ENCODE peak calls at places on chromosomes 7 and 10, in seven cellular contexts. Y is AG08395; S is transverse colon; L is SJSA1; E is CD4-positive, alpha-beta T cell; Z is cerebellum; F is HEK293T. Q is an unnamed sample.
A peak's percentile ranks its signal among the peaks of the same experiment; 100 is the strongest.

GRCh38 chr7:47591655-47592572 is 10.0 kb upstream of the TNS3 start:
- DNase-seq in L (peak; percentile 81), S (no peak), Y (peak; percentile 78), F (no peak), Z (no peak), E (no peak), Q (no peak)

GRCh38 chr10:51000164-51000563 is 74.1 kb upstream of the PRKG1 start:
- DNase-seq in F (no peak), Y (peak; percentile 58), Z (no peak), L (no peak), E (no peak), S (no peak), Q (peak; percentile 75)

GRCh38 chr10:22325272-22325947 is 4.5 kb downstream of the BMI1 start:
- DNase-seq in Z (peak; percentile 46), L (peak; percentile 73), S (peak; percentile 79), E (peak; percentile 66), F (peak; percentile 66), Y (peak; percentile 85), Q (no peak)

GRCh38 chr10:6232846-6233724 is 30.4 kb downstream of the PFKFB3 start:
- DNase-seq in S (no peak), F (no peak), Y (no peak), E (no peak), Z (peak; percentile 48), L (no peak), Q (no peak)

GRCh38 chr7:27130540-27131389 is at the start of gene HOXA4:
- DNase-seq in Y (peak; percentile 97), F (peak; percentile 78), L (peak; percentile 95), Z (peak; percentile 24), E (peak; percentile 74), S (peak; percentile 94), Q (peak; percentile 79)

GRCh38 chr10:53997953-53998352 is 803.1 kb downstream of the PCDH15 start:
- DNase-seq in S (no peak), Z (no peak), E (no peak), L (no peak), F (peak; percentile 10), Y (no peak), Q (no peak)

GRCh38 chr7:51569176-51569575 is 252.6 kb upstream of the COBL start:
- DNase-seq in F (no peak), E (no peak), S (no peak), Z (no peak), Y (no peak), L (no peak), Q (no peak)

GRCh38 chr10:15045380-15045779 is 1.6 kb downstream of the OLAH start:
- DNase-seq in S (no peak), L (no peak), Y (no peak), F (no peak), Z (no peak), E (no peak), Q (no peak)

GRCh38 chr10:93916257-93917063 is 22.7 kb downstream of the SLC35G1 start:
- DNase-seq in F (peak; percentile 49), S (no peak), L (no peak), Y (peak; percentile 42), Z (peak; percentile 22), E (no peak), Q (peak; percentile 17)

GRCh38 chr7:16754869-16755317 is 1.3 kb downstream of the TSPAN13 start:
- DNase-seq in Y (no peak), S (no peak), Z (peak; percentile 15), F (no peak), E (no peak), L (no peak), Q (no peak)

GRCh38 chr7:32239764-32240163 is 169.6 kb upstream of the PDE1C start:
- DNase-seq in E (no peak), L (no peak), S (no peak), Z (no peak), Y (no peak), F (no peak), Q (no peak)

GRCh38 chr7:83956104-83956503 is 238.5 kb downstream of the SEMA3A start:
- DNase-seq in L (no peak), Y (no peak), E (no peak), S (no peak), Z (no peak), F (no peak), Q (no peak)

Q was measured in stromal cell of bone marrow.